ENCODE peak calls at places on chromosomes 5 and 9, in four cellular contexts. U is SK-N-MC; E is CD8-positive, alpha-beta memory T cell; F is aorta. T is an unnamed sample.

GRCh38 chr9:98101868-98102273 is 17.2 kb downstream of the TRIM14 start:
- DNase-seq in U (no peak), E (peak), F (no peak), T (peak)

GRCh38 chr5:17132444-17133083 is 84.9 kb upstream of the BASP1 start:
- DNase-seq in U (peak), E (no peak), F (no peak), T (no peak)

GRCh38 chr9:136007276-136007675 is 46.1 kb upstream of the UBAC1 start:
- DNase-seq in U (no peak), E (no peak), F (no peak), T (no peak)

GRCh38 chr9:88989961-88990570 is 1.2 kb upstream of the S1PR3 start:
- DNase-seq in U (no peak), E (no peak), F (no peak), T (no peak)

GRCh38 chr9:107141967-107142366 is 141.1 kb upstream of the RAD23B start:
- DNase-seq in U (no peak), E (no peak), F (no peak), T (no peak)

GRCh38 chr9:128523199-128523925 is 18.8 kb downstream of the GLE1 start:
- DNase-seq in U (no peak), E (no peak), F (no peak), T (no peak)

GRCh38 chr5:104385901-104386300 is 823.3 kb upstream of the NUDT12 start:
- DNase-seq in U (no peak), E (no peak), F (no peak), T (no peak)

GRCh38 chr5:73027361-73027760 is 71.5 kb downstream of the FCHO2 start:
- DNase-seq in U (no peak), E (no peak), F (no peak), T (no peak)

GRCh38 chr5:32642276-32643002 is 57.1 kb downstream of the SUB1 start:
- DNase-seq in U (no peak), E (no peak), F (no peak), T (no peak)

GRCh38 chr9:136234597-136234996 is 11.0 kb downstream of the QSOX2 start:
- DNase-seq in U (no peak), E (no peak), F (no peak), T (no peak)

GRCh38 chr9:70921126-70921525 is 200.3 kb downstream of the TRPM3 start:
- DNase-seq in U (no peak), E (no peak), F (no peak), T (no peak)

GRCh38 chr9:127356906-127357305 is 40.1 kb upstream of the SLC2A8 start:
- DNase-seq in U (no peak), E (no peak), F (no peak), T (no peak)

GRCh38 chr9:4678679-4679267 is 596 bp upstream of the CDC37L1 start:
- DNase-seq in U (no peak), E (no peak), F (no peak), T (peak)

GRCh38 chr5:32489791-32490581 is 45.4 kb upstream of the ZFR start:
- DNase-seq in U (peak), E (peak), F (peak), T (peak)

GRCh38 chr9:14433293-14433818 is 119.4 kb upstream of the NFIB start:
- DNase-seq in U (no peak), E (no peak), F (no peak), T (no peak)

GRCh38 chr5:160353379-160353778 is 17.0 kb downstream of the C1QTNF2 start:
- DNase-seq in U (no peak), E (no peak), F (peak), T (no peak)

GRCh38 chr5:16456103-16456832 is 9.3 kb downstream of the ZNF622 start:
- DNase-seq in U (peak), E (peak), F (no peak), T (no peak)

GRCh38 chr5:176803943-176804498 is 6.3 kb upstream of the UNC5A start:
- DNase-seq in U (no peak), E (no peak), F (no peak), T (no peak)

GRCh38 chr5:123543438-123543837 is 31.5 kb downstream of the CSNK1G3 start:
- DNase-seq in U (no peak), E (no peak), F (no peak), T (no peak)

GRCh38 chr9:106992186-106992585 is 129.2 kb downstream of the ZNF462 start:
- DNase-seq in U (no peak), E (no peak), F (no peak), T (no peak)

GRCh38 chr5:155983954-155984353 is 343.0 kb upstream of the SGCD start:
- DNase-seq in U (no peak), E (no peak), F (no peak), T (no peak)

GRCh38 chr5:117041926-117042595 is 467.4 kb upstream of the SEMA6A start:
- DNase-seq in U (peak), E (no peak), F (no peak), T (no peak)
- H3K27ac ChIP-seq in U (peak), E (no peak), F (no peak), T (no peak)

DNA sequence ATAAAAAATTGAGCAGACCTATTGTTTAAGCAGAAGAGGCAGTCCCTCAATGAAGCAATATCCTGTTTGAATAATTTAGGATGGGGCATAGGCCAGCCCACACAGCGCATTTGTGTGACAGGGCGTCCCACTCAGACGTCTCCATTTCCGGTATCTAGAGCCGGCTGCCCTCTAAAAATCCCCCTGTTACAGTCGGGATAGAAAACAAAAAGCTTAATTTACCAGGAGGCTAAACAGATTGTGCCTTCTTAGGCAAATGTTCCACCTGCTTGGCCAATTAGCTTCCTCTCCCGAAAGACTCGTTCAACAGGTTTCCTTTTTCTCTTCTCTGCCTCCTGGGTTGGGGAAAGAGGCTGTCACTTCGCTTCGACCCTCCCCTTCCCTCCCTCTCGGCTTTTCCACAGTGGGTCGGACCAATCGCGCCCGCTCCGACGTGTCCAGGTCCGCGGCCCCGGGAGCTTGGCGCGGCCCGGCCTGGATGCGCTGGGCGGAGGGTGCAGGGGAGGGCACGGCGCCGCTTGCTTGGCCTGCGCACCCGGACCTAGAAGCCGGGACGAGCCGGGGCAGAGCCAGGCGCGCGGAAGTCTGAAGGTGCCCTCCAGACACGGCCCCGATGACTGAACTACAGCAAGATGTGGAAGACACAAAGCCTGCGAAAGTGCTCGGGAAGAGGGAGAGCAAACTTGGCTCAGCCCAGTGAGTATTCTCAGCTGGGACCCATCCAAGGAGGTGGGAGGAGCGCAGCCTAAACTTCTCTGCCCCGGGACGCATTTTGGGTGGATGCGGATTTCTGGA is at the start of gene GRAMD2B:
- DNase-seq in U (peak), E (peak), F (peak), T (peak)
- H3K27ac ChIP-seq in U (peak), E (peak), F (peak), T (peak)

DNA sequence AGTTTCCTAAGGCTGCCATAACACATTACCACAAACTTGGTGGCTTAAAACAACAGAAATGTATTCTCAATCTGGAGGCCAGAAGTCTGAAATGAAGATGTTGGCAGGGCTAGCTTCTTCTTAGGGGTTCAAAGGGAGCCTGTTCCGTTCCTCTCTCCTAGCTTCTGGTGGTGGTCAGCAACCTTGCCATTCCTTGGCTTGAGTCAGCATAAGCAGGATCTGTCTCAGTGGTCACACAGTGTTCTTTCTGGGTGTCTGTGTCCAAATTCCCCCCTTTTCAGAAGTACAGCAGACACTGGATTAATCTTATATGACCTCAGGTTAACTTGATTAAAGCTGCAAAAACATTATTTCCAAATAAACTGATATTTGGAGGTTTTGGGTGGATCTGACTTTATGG is 2.1 kb upstream of the OSMR start:
- DNase-seq in U (no peak), E (no peak), F (no peak), T (no peak)
- H3K27ac ChIP-seq in U (no peak), E (no peak), F (no peak), T (no peak)

GRCh38 chr5:65137631-65138030 is 344.1 kb downstream of the ADAMTS6 start:
- DNase-seq in U (no peak), E (no peak), F (no peak), T (no peak)

GRCh38 chr5:65128226-65128625 is 353.5 kb downstream of the ADAMTS6 start:
- DNase-seq in U (no peak), E (no peak), F (no peak), T (no peak)

DNA sequence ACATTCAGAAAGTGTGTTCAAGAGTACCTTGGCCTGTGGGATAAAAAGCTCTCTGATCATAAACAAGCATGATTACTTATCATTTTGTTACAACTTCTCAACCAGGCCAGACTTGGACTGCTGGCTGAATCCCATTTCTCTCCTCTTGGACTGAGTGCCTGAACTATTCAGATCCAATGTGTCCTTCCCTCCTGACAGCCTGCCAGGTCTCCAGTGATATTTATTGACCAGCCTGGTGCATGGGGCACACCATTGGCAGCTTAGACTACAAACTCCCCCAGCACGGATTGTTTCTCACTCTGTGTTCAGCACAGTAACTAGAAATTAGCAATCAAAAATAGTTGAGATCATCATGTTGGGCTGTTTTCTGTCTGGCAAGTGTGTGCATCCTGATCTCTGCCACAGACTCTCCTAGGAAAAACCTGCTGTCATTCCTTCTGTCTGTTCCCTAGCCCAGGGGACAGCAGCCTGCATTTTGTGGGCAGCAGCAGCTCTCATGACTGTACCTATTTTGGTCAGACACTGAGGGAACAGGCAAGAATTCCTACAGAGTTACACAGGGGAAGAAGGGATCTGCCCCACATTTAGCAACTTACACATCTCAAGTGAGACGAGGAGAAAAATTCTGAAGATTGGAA is 348.1 kb downstream of the ADAMTS6 start:
- DNase-seq in U (no peak), E (no peak), F (no peak), T (no peak)
- H3K27ac ChIP-seq in U (no peak), E (no peak), F (peak), T (no peak)

T was measured in CD4-positive, alpha-beta T cell.